ENCODE peak calls at places on chromosomes 3 and 15, in seven cellular contexts. H, I, G, D, W, Z and A are unnamed samples.

GRCh38 chr3:117547956-117548550 is 838.5 kb downstream of the TUSC7 start:
- DNase-seq in I (no peak), Z (no peak), H (no peak), W (peak), G (peak), D (no peak), A (no peak)

GRCh38 chr3:45816544-45816943 is 20.2 kb upstream of the SLC6A20 start:
- DNase-seq in I (no peak), G (no peak), Z (no peak), W (no peak), D (peak), H (no peak), A (no peak)

GRCh38 chr3:86990734-86991481 is at the start of gene VGLL3:
- DNase-seq in Z (no peak), W (peak), H (no peak), I (peak), D (peak), G (peak), A (peak)

GRCh38 chr3:38578551-38578950 is 70.9 kb downstream of the SCN5A start:
- DNase-seq in H (no peak), G (no peak), W (no peak), Z (no peak), I (no peak), D (no peak), A (no peak)

GRCh38 chr3:190854062-190854461 is 8.4 kb downstream of the GMNC start:
- DNase-seq in H (no peak), G (no peak), Z (no peak), W (no peak), D (no peak), I (no peak), A (no peak)

GRCh38 chr15:80506494-80506893 is 102.3 kb downstream of the ARNT2 start:
- DNase-seq in W (no peak), G (no peak), D (no peak), I (no peak), H (no peak), Z (no peak), A (no peak)

GRCh38 chr15:66611257-66612053 is 45.7 kb upstream of the LCTL start:
- DNase-seq in I (no peak), H (no peak), W (no peak), Z (no peak), D (no peak), G (no peak), A (no peak)

GRCh38 chr3:141812091-141812490 is 48.9 kb downstream of the GRK7 start:
- DNase-seq in W (no peak), I (no peak), D (no peak), Z (no peak), H (no peak), G (peak), A (no peak)

GRCh38 chr3:112002458-112002971 is 3.8 kb downstream of the TAGLN3 start:
- DNase-seq in Z (no peak), W (no peak), D (no peak), H (no peak), G (peak), I (no peak), A (no peak)

GRCh38 chr15:69686626-69687025 is 234.0 kb downstream of the RPLP1 start:
- DNase-seq in G (no peak), D (no peak), W (no peak), Z (no peak), I (no peak), H (no peak), A (no peak)

GRCh38 chr3:48189321-48189720 is 1.1 kb upstream of the CDC25A start:
- DNase-seq in W (no peak), I (no peak), D (no peak), Z (no peak), H (no peak), G (no peak), A (no peak)

GRCh38 chr15:64356443-64357040 is 569 bp upstream of the CSNK1G1 start:
- DNase-seq in I (peak), H (no peak), D (no peak), W (no peak), G (peak), Z (no peak), A (no peak)

GRCh38 chr3:155282416-155283091 is 10.9 kb downstream of the STRIT1 start:
- DNase-seq in I (no peak), Z (no peak), G (peak), D (no peak), H (no peak), W (peak), A (no peak)

GRCh38 chr3:105906834-105907233 is 38.0 kb upstream of the CBLB start:
- DNase-seq in D (no peak), G (peak), W (peak), H (no peak), Z (no peak), I (no peak), A (no peak)

GRCh38 chr15:42048821-42049200 is 28.0 kb upstream of the PLA2G4E start:
- DNase-seq in I (no peak), D (no peak), Z (no peak), W (no peak), H (no peak), G (no peak), A (no peak)